ENCODE peak calls at places on chromosomes 6 and 20, in seven cellular contexts. One of them, this sample, is unnamed.

GRCh38 chr6:43204271-43205105 is 22.5 kb downstream of the CUL9 start:
- DNase-seq in Panc1: no peak
- DNase-seq in epithelial cell of esophagus: no peak
- DNase-seq in WTC11: no peak
- DNase-seq in stomach: no peak
- DNase-seq in astrocyte of the spinal cord: no peak
- DNase-seq in cardiac muscle cell: no peak
- DNase-seq in this sample: no peak

GRCh38 chr20:51569815-51570741 is 27.6 kb upstream of the NFATC2 start:
- DNase-seq in cardiac muscle cell: peak; percentile 62
- DNase-seq in astrocyte of the spinal cord: no peak
- DNase-seq in stomach: no peak
- DNase-seq in Panc1: peak; percentile 54
- DNase-seq in epithelial cell of esophagus: peak; percentile 35
- DNase-seq in WTC11: no peak
- DNase-seq in this sample: no peak

GRCh38 chr20:61846074-61846473 is 219.6 kb downstream of the TAF4 start:
- DNase-seq in stomach: no peak
- DNase-seq in WTC11: no peak
- DNase-seq in epithelial cell of esophagus: no peak
- DNase-seq in astrocyte of the spinal cord: no peak
- DNase-seq in cardiac muscle cell: no peak
- DNase-seq in Panc1: no peak
- DNase-seq in this sample: no peak

GRCh38 chr20:4720121-4720976 is 1.4 kb upstream of the PRND start:
- DNase-seq in WTC11: peak; percentile 75
- DNase-seq in Panc1: peak; percentile 39
- DNase-seq in cardiac muscle cell: peak; percentile 83
- DNase-seq in stomach: peak; percentile 72
- DNase-seq in epithelial cell of esophagus: peak; percentile 66
- DNase-seq in astrocyte of the spinal cord: peak; percentile 71
- DNase-seq in this sample: peak; percentile 14

GRCh38 chr6:13818341-13818740 is 4.0 kb upstream of the MCUR1 start:
- DNase-seq in cardiac muscle cell: no peak
- DNase-seq in epithelial cell of esophagus: no peak
- DNase-seq in stomach: no peak
- DNase-seq in Panc1: no peak
- DNase-seq in WTC11: no peak
- DNase-seq in astrocyte of the spinal cord: no peak
- DNase-seq in this sample: no peak

GRCh38 chr6:54419885-54420284 is 111.6 kb downstream of the TINAG start:
- DNase-seq in cardiac muscle cell: no peak
- DNase-seq in stomach: no peak
- DNase-seq in astrocyte of the spinal cord: peak; percentile 92
- DNase-seq in Panc1: peak; percentile 17
- DNase-seq in WTC11: no peak
- DNase-seq in epithelial cell of esophagus: peak; percentile 96
- DNase-seq in this sample: peak; percentile 71

GRCh38 chr20:37845261-37845681 is 57.7 kb upstream of the VSTM2L start:
- DNase-seq in Panc1: no peak
- DNase-seq in cardiac muscle cell: peak; percentile 86
- DNase-seq in WTC11: no peak
- DNase-seq in astrocyte of the spinal cord: no peak
- DNase-seq in epithelial cell of esophagus: no peak
- DNase-seq in stomach: peak; percentile 28
- DNase-seq in this sample: no peak

GRCh38 chr6:122749451-122750050 is 30.0 kb upstream of the FABP7 start:
- DNase-seq in epithelial cell of esophagus: no peak
- DNase-seq in WTC11: no peak
- DNase-seq in stomach: no peak
- DNase-seq in Panc1: no peak
- DNase-seq in astrocyte of the spinal cord: no peak
- DNase-seq in cardiac muscle cell: no peak
- DNase-seq in this sample: no peak

GRCh38 chr6:30129818-30130679 is 5.9 kb upstream of the TRIM40 start:
- DNase-seq in WTC11: no peak
- DNase-seq in epithelial cell of esophagus: no peak
- DNase-seq in Panc1: no peak
- DNase-seq in astrocyte of the spinal cord: no peak
- DNase-seq in stomach: no peak
- DNase-seq in cardiac muscle cell: no peak
- DNase-seq in this sample: no peak

GRCh38 chr6:103122766-103123601 is 1729.5 kb downstream of the GRIK2 start:
- DNase-seq in Panc1: peak; percentile 13
- DNase-seq in WTC11: peak; percentile 87
- DNase-seq in cardiac muscle cell: peak; percentile 90
- DNase-seq in epithelial cell of esophagus: peak; percentile 79
- DNase-seq in astrocyte of the spinal cord: peak; percentile 58
- DNase-seq in stomach: peak; percentile 54
- DNase-seq in this sample: no peak

GRCh38 chr6:138347840-138348239 is 29.9 kb upstream of the SMIM28 start:
- DNase-seq in cardiac muscle cell: no peak
- DNase-seq in WTC11: no peak
- DNase-seq in Panc1: no peak
- DNase-seq in astrocyte of the spinal cord: no peak
- DNase-seq in epithelial cell of esophagus: no peak
- DNase-seq in stomach: no peak
- DNase-seq in this sample: no peak

GRCh38 chr6:37595859-37596258 is 96.2 kb upstream of the CCDC167 start:
- DNase-seq in Panc1: no peak
- DNase-seq in epithelial cell of esophagus: no peak
- DNase-seq in astrocyte of the spinal cord: no peak
- DNase-seq in stomach: no peak
- DNase-seq in cardiac muscle cell: no peak
- DNase-seq in WTC11: no peak
- DNase-seq in this sample: no peak

GRCh38 chr6:46748940-46749503 is 2.3 kb downstream of the ANKRD66 start:
- DNase-seq in epithelial cell of esophagus: no peak
- DNase-seq in cardiac muscle cell: no peak
- DNase-seq in astrocyte of the spinal cord: no peak
- DNase-seq in stomach: no peak
- DNase-seq in Panc1: no peak
- DNase-seq in WTC11: no peak
- DNase-seq in this sample: no peak

GRCh38 chr6:35426074-35426473 is 26.1 kb upstream of the FANCE start:
- DNase-seq in Panc1: no peak
- DNase-seq in astrocyte of the spinal cord: no peak
- DNase-seq in epithelial cell of esophagus: no peak
- DNase-seq in WTC11: no peak
- DNase-seq in cardiac muscle cell: no peak
- DNase-seq in stomach: no peak
- DNase-seq in this sample: no peak

GRCh38 chr6:146892283-146892612 is 293.5 kb downstream of the ADGB start:
- DNase-seq in stomach: no peak
- DNase-seq in cardiac muscle cell: no peak
- DNase-seq in epithelial cell of esophagus: no peak
- DNase-seq in WTC11: no peak
- DNase-seq in Panc1: no peak
- DNase-seq in astrocyte of the spinal cord: no peak
- DNase-seq in this sample: no peak

GRCh38 chr20:5975778-5976177 is 25.3 kb downstream of the MCM8 start:
- DNase-seq in epithelial cell of esophagus: no peak
- DNase-seq in astrocyte of the spinal cord: no peak
- DNase-seq in cardiac muscle cell: no peak
- DNase-seq in stomach: no peak
- DNase-seq in WTC11: no peak
- DNase-seq in Panc1: no peak
- DNase-seq in this sample: no peak

GRCh38 chr20:53743607-53744260 is 150.1 kb upstream of the ZNF217 start:
- DNase-seq in Panc1: no peak
- DNase-seq in stomach: no peak
- DNase-seq in astrocyte of the spinal cord: no peak
- DNase-seq in cardiac muscle cell: no peak
- DNase-seq in epithelial cell of esophagus: no peak
- DNase-seq in WTC11: no peak
- DNase-seq in this sample: no peak

GRCh38 chr6:124432632-124433031 is 529.6 kb upstream of the RNF217 start:
- DNase-seq in cardiac muscle cell: no peak
- DNase-seq in epithelial cell of esophagus: no peak
- DNase-seq in WTC11: no peak
- DNase-seq in stomach: no peak
- DNase-seq in Panc1: no peak
- DNase-seq in astrocyte of the spinal cord: no peak
- DNase-seq in this sample: no peak

GRCh38 chr20:39309458-39309857 is 347.3 kb downstream of the DHX35 start:
- DNase-seq in stomach: no peak
- DNase-seq in Panc1: no peak
- DNase-seq in astrocyte of the spinal cord: no peak
- DNase-seq in epithelial cell of esophagus: no peak
- DNase-seq in cardiac muscle cell: no peak
- DNase-seq in WTC11: no peak
- DNase-seq in this sample: no peak

GRCh38 chr6:43669050-43669921 is 18.3 kb downstream of the MRPS18A start:
- DNase-seq in astrocyte of the spinal cord: peak; percentile 13
- DNase-seq in cardiac muscle cell: peak; percentile 11
- DNase-seq in WTC11: no peak
- DNase-seq in epithelial cell of esophagus: peak; percentile 39
- DNase-seq in stomach: peak; percentile 47
- DNase-seq in Panc1: no peak
- DNase-seq in this sample: no peak

GRCh38 chr6:170227996-170228550 is 62.8 kb downstream of the DLL1 start:
- DNase-seq in Panc1: no peak
- DNase-seq in epithelial cell of esophagus: no peak
- DNase-seq in cardiac muscle cell: no peak
- DNase-seq in astrocyte of the spinal cord: no peak
- DNase-seq in stomach: no peak
- DNase-seq in WTC11: no peak
- DNase-seq in this sample: no peak

GRCh38 chr6:156949376-156949775 is 172.2 kb downstream of the ARID1B start:
- DNase-seq in epithelial cell of esophagus: peak; percentile 92
- DNase-seq in Panc1: no peak
- DNase-seq in WTC11: no peak
- DNase-seq in stomach: no peak
- DNase-seq in cardiac muscle cell: no peak
- DNase-seq in astrocyte of the spinal cord: peak; percentile 69
- DNase-seq in this sample: no peak

GRCh38 chr6:63943826-63944225 is 308.2 kb downstream of the PHF3 start:
- DNase-seq in WTC11: no peak
- DNase-seq in Panc1: no peak
- DNase-seq in epithelial cell of esophagus: no peak
- DNase-seq in cardiac muscle cell: no peak
- DNase-seq in astrocyte of the spinal cord: no peak
- DNase-seq in stomach: no peak
- DNase-seq in this sample: no peak

DNA sequence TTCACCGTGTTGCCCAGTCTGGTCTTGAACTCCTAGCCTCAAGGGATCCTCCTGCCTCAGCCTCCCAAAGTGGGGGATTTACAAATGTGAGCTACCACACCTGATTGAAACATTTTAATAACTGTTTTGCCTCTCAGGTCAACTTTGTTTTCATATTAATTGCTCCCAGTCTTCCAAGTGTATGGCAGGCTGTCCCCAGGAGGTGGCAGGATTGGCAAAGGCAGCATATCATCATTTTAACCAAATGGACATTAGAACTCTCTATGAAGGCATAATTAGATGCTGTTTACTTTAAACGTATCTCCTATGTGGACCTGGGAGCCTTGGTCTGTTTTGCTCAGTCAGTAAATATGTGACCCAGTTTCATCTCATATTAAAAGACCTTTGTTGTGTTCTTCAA is 59.2 kb upstream of the CSE1L start:
- DNase-seq in astrocyte of the spinal cord: no peak
- DNase-seq in stomach: no peak
- DNase-seq in cardiac muscle cell: no peak
- DNase-seq in WTC11: no peak
- DNase-seq in epithelial cell of esophagus: peak; percentile 4
- DNase-seq in Panc1: no peak
- DNase-seq in this sample: no peak
- TF ChIP-seq CTCF in astrocyte of the spinal cord: peak; percentile 43
- TF ChIP-seq CTCF in stomach: no peak
- TF ChIP-seq CTCF in cardiac muscle cell: peak; percentile 28
- TF ChIP-seq CTCF in WTC11: no peak
- TF ChIP-seq CTCF in epithelial cell of esophagus: peak; percentile 54
- TF ChIP-seq CTCF in Panc1: peak; percentile 69
- TF ChIP-seq CTCF in this sample: peak; percentile 12

DNA sequence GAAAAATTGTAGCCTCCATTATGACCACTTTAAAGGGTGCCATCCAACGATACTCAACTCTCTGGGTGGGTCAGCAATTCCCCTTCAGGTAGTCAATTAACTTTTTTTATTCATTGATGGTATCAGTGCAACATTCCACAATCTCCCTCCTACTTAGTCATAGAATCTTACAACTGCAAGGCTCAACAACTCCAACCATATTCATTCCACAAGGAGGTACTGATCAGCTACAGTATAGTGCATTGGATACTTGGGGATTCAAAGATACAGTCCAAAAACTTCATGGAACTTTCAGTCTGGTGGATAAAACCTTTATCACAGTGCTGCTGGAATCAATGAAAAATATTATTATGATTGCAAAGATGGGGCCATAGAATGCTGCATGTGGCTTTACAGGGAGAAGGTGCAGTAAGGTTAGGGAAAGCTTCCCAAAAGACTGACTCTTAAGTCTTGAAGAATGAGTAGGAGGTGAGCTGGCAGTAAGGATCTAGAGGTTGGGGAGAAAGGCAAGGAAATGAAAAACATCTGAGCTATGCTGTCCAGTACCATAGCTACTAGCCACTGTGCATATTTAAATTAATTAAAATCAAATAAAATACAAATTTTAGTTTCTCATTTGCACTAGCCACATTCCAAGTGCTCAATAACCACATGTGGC is 314.7 kb upstream of the PRDM1 start:
- DNase-seq in astrocyte of the spinal cord: no peak
- DNase-seq in epithelial cell of esophagus: no peak
- DNase-seq in WTC11: no peak
- DNase-seq in stomach: no peak
- DNase-seq in cardiac muscle cell: no peak
- DNase-seq in Panc1: no peak
- DNase-seq in this sample: no peak
- TF ChIP-seq CTCF in astrocyte of the spinal cord: no peak
- TF ChIP-seq CTCF in epithelial cell of esophagus: no peak
- TF ChIP-seq CTCF in WTC11: no peak
- TF ChIP-seq CTCF in stomach: no peak
- TF ChIP-seq CTCF in cardiac muscle cell: no peak
- TF ChIP-seq CTCF in Panc1: no peak
- TF ChIP-seq CTCF in this sample: no peak

DNA sequence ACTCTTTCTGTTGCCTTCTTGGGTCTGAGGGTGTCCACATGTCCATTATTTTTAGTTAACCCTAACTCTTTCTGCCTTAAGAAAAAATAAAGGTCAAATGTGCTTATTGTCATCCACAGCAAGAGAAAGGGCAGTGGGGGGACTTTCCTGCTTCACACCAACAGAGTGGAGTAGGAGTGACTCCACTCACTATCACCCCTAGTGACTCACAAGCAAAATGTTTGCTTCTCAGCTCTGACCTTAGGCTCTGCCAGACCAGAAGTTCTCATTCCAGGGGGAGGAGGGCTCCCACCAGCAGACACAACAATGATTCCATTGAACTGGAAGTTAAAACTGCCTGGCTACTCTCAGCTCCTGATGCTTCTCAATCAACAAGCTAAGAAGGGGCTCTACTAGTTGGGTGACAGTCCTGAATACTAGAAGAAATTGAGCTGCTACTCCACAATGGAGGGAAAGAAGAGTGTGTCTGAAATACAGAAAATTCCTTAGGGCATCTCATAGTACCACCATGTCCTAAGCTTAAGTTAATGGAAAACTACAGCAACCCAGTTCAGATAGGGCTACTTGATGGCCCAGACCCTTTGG is 83.9 kb upstream of the AFDN start:
- DNase-seq in cardiac muscle cell: no peak
- DNase-seq in Panc1: no peak
- DNase-seq in epithelial cell of esophagus: no peak
- DNase-seq in astrocyte of the spinal cord: peak; percentile 5
- DNase-seq in stomach: no peak
- DNase-seq in WTC11: no peak
- DNase-seq in this sample: no peak
- TF ChIP-seq CTCF in cardiac muscle cell: peak; percentile 40
- TF ChIP-seq CTCF in Panc1: no peak
- TF ChIP-seq CTCF in epithelial cell of esophagus: no peak
- TF ChIP-seq CTCF in astrocyte of the spinal cord: no peak
- TF ChIP-seq CTCF in stomach: no peak
- TF ChIP-seq CTCF in WTC11: no peak
- TF ChIP-seq CTCF in this sample: no peak

GRCh38 chr6:77021232-77021631 is 442.1 kb downstream of the HTR1B start:
- DNase-seq in astrocyte of the spinal cord: no peak
- DNase-seq in cardiac muscle cell: no peak
- DNase-seq in stomach: no peak
- DNase-seq in epithelial cell of esophagus: no peak
- DNase-seq in Panc1: no peak
- DNase-seq in WTC11: no peak
- DNase-seq in this sample: no peak
- TF ChIP-seq CTCF in astrocyte of the spinal cord: no peak
- TF ChIP-seq CTCF in cardiac muscle cell: no peak
- TF ChIP-seq CTCF in stomach: no peak
- TF ChIP-seq CTCF in epithelial cell of esophagus: no peak
- TF ChIP-seq CTCF in Panc1: no peak
- TF ChIP-seq CTCF in WTC11: no peak
- TF ChIP-seq CTCF in this sample: no peak